ENCODE peak calls at places on chromosome 3, in nine cellular contexts. One of them, this sample, is unnamed. For H3K36me3, the result is how much of the 10 kb centered on the place peaks cover.

GRCh38 chr3:50316657-50317242 is 5.8 kb downstream of the HYAL2 start:
- DNase-seq in IMR-90: peak
- DNase-seq in testis: no peak
- DNase-seq in Peyer's patch: peak
- DNase-seq in tibial nerve: no peak
- DNase-seq in H1: no peak
- DNase-seq in ovary: no peak
- DNase-seq in upper lobe of left lung: peak
- DNase-seq in heart left ventricle: peak
- DNase-seq in this sample: peak

GRCh38 chr3:65060904-65061303 is 373.1 kb upstream of the ADAMTS9 start:
- DNase-seq in tibial nerve: no peak
- DNase-seq in upper lobe of left lung: no peak
- DNase-seq in ovary: no peak
- DNase-seq in IMR-90: no peak
- DNase-seq in testis: no peak
- DNase-seq in heart left ventricle: no peak
- DNase-seq in Peyer's patch: no peak
- DNase-seq in H1: no peak
- DNase-seq in this sample: no peak

GRCh38 chr3:5212625-5213573 is 25.4 kb downstream of the EDEM1 start:
- DNase-seq in IMR-90: no peak
- DNase-seq in Peyer's patch: no peak
- DNase-seq in heart left ventricle: no peak
- DNase-seq in upper lobe of left lung: no peak
- DNase-seq in ovary: no peak
- DNase-seq in H1: no peak
- DNase-seq in testis: peak
- DNase-seq in tibial nerve: no peak
- DNase-seq in this sample: no peak

GRCh38 chr3:1082024-1082633 is 10.7 kb upstream of the CNTN6 start:
- DNase-seq in heart left ventricle: no peak
- DNase-seq in tibial nerve: peak
- DNase-seq in H1: no peak
- DNase-seq in IMR-90: peak
- DNase-seq in ovary: no peak
- DNase-seq in Peyer's patch: peak
- DNase-seq in upper lobe of left lung: peak
- DNase-seq in testis: peak
- DNase-seq in this sample: peak

GRCh38 chr3:112675349-112675748 is 34.4 kb upstream of the CCDC80 start:
- DNase-seq in heart left ventricle: no peak
- DNase-seq in IMR-90: no peak
- DNase-seq in upper lobe of left lung: no peak
- DNase-seq in tibial nerve: no peak
- DNase-seq in ovary: no peak
- DNase-seq in testis: no peak
- DNase-seq in H1: no peak
- DNase-seq in Peyer's patch: no peak
- DNase-seq in this sample: no peak

GRCh38 chr3:69761896-69762789 is 22.9 kb downstream of the MITF start:
- DNase-seq in testis: no peak
- DNase-seq in IMR-90: peak
- DNase-seq in heart left ventricle: no peak
- DNase-seq in Peyer's patch: no peak
- DNase-seq in ovary: no peak
- DNase-seq in upper lobe of left lung: no peak
- DNase-seq in H1: no peak
- DNase-seq in tibial nerve: no peak
- DNase-seq in this sample: no peak

GRCh38 chr3:139642981-139643380 is 34.8 kb downstream of the NMNAT3 start:
- DNase-seq in tibial nerve: no peak
- DNase-seq in testis: no peak
- DNase-seq in H1: no peak
- DNase-seq in IMR-90: no peak
- DNase-seq in Peyer's patch: no peak
- DNase-seq in ovary: no peak
- DNase-seq in upper lobe of left lung: no peak
- DNase-seq in heart left ventricle: no peak
- DNase-seq in this sample: no peak

GRCh38 chr3:64220161-64220560 is 5.1 kb downstream of the PRICKLE2 start:
- DNase-seq in heart left ventricle: no peak
- DNase-seq in testis: no peak
- DNase-seq in upper lobe of left lung: no peak
- DNase-seq in H1: no peak
- DNase-seq in ovary: no peak
- DNase-seq in Peyer's patch: no peak
- DNase-seq in IMR-90: peak
- DNase-seq in tibial nerve: no peak
- DNase-seq in this sample: no peak

GRCh38 chr3:30227571-30228301 is 378.7 kb upstream of the TGFBR2 start:
- DNase-seq in heart left ventricle: no peak
- DNase-seq in upper lobe of left lung: no peak
- DNase-seq in testis: no peak
- DNase-seq in IMR-90: peak
- DNase-seq in H1: no peak
- DNase-seq in tibial nerve: no peak
- DNase-seq in Peyer's patch: no peak
- DNase-seq in ovary: no peak
- DNase-seq in this sample: no peak

GRCh38 chr3:108036984-108037741 is 53.7 kb downstream of the CD47 start:
- DNase-seq in H1: no peak
- DNase-seq in testis: no peak
- DNase-seq in Peyer's patch: no peak
- DNase-seq in tibial nerve: no peak
- DNase-seq in ovary: no peak
- DNase-seq in IMR-90: peak
- DNase-seq in heart left ventricle: no peak
- DNase-seq in upper lobe of left lung: no peak
- DNase-seq in this sample: no peak

GRCh38 chr3:150681037-150681436 is 22.7 kb downstream of the ERICH6 start:
- DNase-seq in IMR-90: no peak
- DNase-seq in Peyer's patch: no peak
- DNase-seq in tibial nerve: no peak
- DNase-seq in heart left ventricle: no peak
- DNase-seq in upper lobe of left lung: no peak
- DNase-seq in ovary: no peak
- DNase-seq in testis: no peak
- DNase-seq in H1: no peak
- DNase-seq in this sample: no peak

GRCh38 chr3:159429702-159430101 is 558.9 kb upstream of the IL12A start:
- DNase-seq in Peyer's patch: no peak
- DNase-seq in upper lobe of left lung: no peak
- DNase-seq in H1: no peak
- DNase-seq in heart left ventricle: no peak
- DNase-seq in tibial nerve: no peak
- DNase-seq in testis: no peak
- DNase-seq in IMR-90: no peak
- DNase-seq in ovary: no peak
- DNase-seq in this sample: no peak

GRCh38 chr3:105584351-105584790 is 217.7 kb downstream of the ALCAM start:
- DNase-seq in H1: no peak
- DNase-seq in upper lobe of left lung: no peak
- DNase-seq in tibial nerve: no peak
- DNase-seq in Peyer's patch: no peak
- DNase-seq in IMR-90: no peak
- DNase-seq in testis: no peak
- DNase-seq in ovary: no peak
- DNase-seq in heart left ventricle: no peak
- DNase-seq in this sample: no peak

GRCh38 chr3:29746163-29746562 is 465.3 kb downstream of the RBMS3 start:
- DNase-seq in IMR-90: no peak
- DNase-seq in heart left ventricle: no peak
- DNase-seq in tibial nerve: no peak
- DNase-seq in testis: no peak
- DNase-seq in H1: no peak
- DNase-seq in Peyer's patch: no peak
- DNase-seq in ovary: no peak
- DNase-seq in upper lobe of left lung: no peak
- DNase-seq in this sample: no peak

GRCh38 chr3:115254492-115255196 is 107.6 kb upstream of the ZBTB20 start:
- DNase-seq in Peyer's patch: no peak
- DNase-seq in upper lobe of left lung: no peak
- DNase-seq in H1: no peak
- DNase-seq in IMR-90: no peak
- DNase-seq in tibial nerve: no peak
- DNase-seq in ovary: no peak
- DNase-seq in testis: peak
- DNase-seq in heart left ventricle: peak
- DNase-seq in this sample: no peak

GRCh38 chr3:65144791-65145355 is 457.1 kb upstream of the ADAMTS9 start:
- DNase-seq in upper lobe of left lung: no peak
- DNase-seq in tibial nerve: no peak
- DNase-seq in ovary: no peak
- DNase-seq in Peyer's patch: no peak
- DNase-seq in H1: no peak
- DNase-seq in heart left ventricle: no peak
- DNase-seq in testis: no peak
- DNase-seq in IMR-90: peak
- DNase-seq in this sample: no peak

GRCh38 chr3:4828279-4829030 is 150.8 kb upstream of the BHLHE40 start:
- DNase-seq in Peyer's patch: no peak
- DNase-seq in testis: peak
- DNase-seq in heart left ventricle: peak
- DNase-seq in tibial nerve: peak
- DNase-seq in upper lobe of left lung: peak
- DNase-seq in ovary: no peak
- DNase-seq in IMR-90: peak
- DNase-seq in H1: no peak
- DNase-seq in this sample: no peak

GRCh38 chr3:20648921-20649381 is 462.9 kb upstream of the SGO1 start:
- DNase-seq in heart left ventricle: no peak
- DNase-seq in ovary: no peak
- DNase-seq in upper lobe of left lung: no peak
- DNase-seq in H1: no peak
- DNase-seq in Peyer's patch: no peak
- DNase-seq in testis: no peak
- DNase-seq in IMR-90: peak
- DNase-seq in tibial nerve: no peak
- DNase-seq in this sample: no peak

GRCh38 chr3:172651936-172652595 is 58.8 kb downstream of the NCEH1 start:
- DNase-seq in tibial nerve: no peak
- DNase-seq in IMR-90: no peak
- DNase-seq in Peyer's patch: no peak
- DNase-seq in testis: no peak
- DNase-seq in heart left ventricle: no peak
- DNase-seq in upper lobe of left lung: no peak
- DNase-seq in ovary: no peak
- DNase-seq in H1: no peak
- DNase-seq in this sample: no peak

DNA sequence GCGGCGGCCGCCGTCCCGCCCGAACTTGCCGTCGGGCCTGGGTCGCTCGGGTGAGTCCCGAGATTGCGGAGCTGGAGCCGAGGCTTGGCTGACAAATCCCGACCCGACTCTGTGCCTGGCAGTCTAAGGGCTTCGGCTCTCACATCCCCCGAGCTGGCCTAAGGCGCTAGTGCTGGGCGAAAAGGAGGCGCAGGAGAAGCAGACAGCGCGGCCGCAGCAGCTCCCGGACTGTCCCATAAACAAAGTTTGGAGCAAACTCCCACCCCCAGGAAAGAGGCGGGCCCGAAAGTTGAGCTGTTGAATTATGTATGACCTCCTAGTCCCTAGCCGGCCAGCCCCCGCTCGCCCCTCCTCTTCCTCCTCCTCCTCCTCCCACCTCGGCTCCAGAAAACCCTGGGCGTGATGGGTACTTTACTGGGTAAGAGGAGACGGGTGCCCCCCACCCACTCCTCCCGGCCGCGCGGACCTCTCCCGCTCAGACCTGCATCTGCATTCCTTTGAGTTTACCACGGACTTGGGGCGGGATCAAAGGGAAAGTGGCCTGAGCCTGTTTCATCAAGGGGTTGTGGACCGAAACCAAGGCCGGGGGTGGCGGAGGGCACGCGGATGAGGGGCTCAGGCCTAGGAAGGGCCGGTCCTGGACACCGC is at the start of gene WWTR1:
- DNase-seq in heart left ventricle: peak
- DNase-seq in upper lobe of left lung: peak
- DNase-seq in H1: peak
- DNase-seq in ovary: peak
- DNase-seq in Peyer's patch: peak
- DNase-seq in IMR-90: peak
- DNase-seq in testis: peak
- DNase-seq in tibial nerve: peak
- DNase-seq in this sample: peak
- TF ChIP-seq POLR2A in heart left ventricle: peak
- TF ChIP-seq POLR2A in upper lobe of left lung: peak
- TF ChIP-seq POLR2A in H1: peak
- TF ChIP-seq POLR2A in ovary: peak
- TF ChIP-seq POLR2A in Peyer's patch: peak
- TF ChIP-seq POLR2A in IMR-90: peak
- TF ChIP-seq POLR2A in testis: peak
- TF ChIP-seq POLR2A in tibial nerve: peak
- TF ChIP-seq POLR2A in this sample: peak

GRCh38 chr3:185640308-185640707 is 54.2 kb downstream of the SENP2 start:
- DNase-seq in Peyer's patch: no peak
- DNase-seq in tibial nerve: no peak
- DNase-seq in IMR-90: no peak
- DNase-seq in ovary: no peak
- DNase-seq in testis: no peak
- DNase-seq in H1: no peak
- DNase-seq in upper lobe of left lung: no peak
- DNase-seq in heart left ventricle: no peak
- DNase-seq in this sample: no peak
- H3K36me3 ChIP-seq in Peyer's patch: under half
- H3K36me3 ChIP-seq in tibial nerve: under half
- H3K36me3 ChIP-seq in IMR-90: under half
- H3K36me3 ChIP-seq in ovary: under half
- H3K36me3 ChIP-seq in testis: under half
- H3K36me3 ChIP-seq in H1: under half
- H3K36me3 ChIP-seq in upper lobe of left lung: under half
- H3K36me3 ChIP-seq in heart left ventricle: under half
- H3K36me3 ChIP-seq in this sample: under half

DNA sequence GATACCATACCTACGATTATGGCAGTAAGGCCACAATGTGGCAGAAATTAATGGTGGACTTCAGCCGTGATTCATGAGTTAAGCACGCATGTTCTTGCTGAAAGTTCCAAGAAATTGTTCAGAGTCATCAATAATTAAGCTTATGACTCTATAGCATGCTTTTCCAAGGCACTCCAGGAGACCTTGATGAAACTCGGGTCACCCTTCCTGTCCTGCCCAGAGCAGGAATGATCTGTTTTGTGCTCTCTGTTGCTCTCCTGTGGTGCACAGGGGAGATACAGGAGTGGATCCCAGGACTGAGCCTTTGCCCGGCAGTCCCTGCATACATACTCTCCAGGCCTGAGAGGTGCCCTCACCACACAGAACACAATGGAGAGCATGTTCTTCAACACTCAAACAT is 141.6 kb upstream of the SLC2A2 start:
- DNase-seq in ovary: no peak
- DNase-seq in IMR-90: peak
- DNase-seq in tibial nerve: no peak
- DNase-seq in heart left ventricle: no peak
- DNase-seq in H1: no peak
- DNase-seq in testis: no peak
- DNase-seq in upper lobe of left lung: no peak
- DNase-seq in Peyer's patch: peak
- DNase-seq in this sample: no peak
- TF ChIP-seq CTCF in ovary: no peak
- TF ChIP-seq CTCF in IMR-90: peak
- TF ChIP-seq CTCF in tibial nerve: no peak
- TF ChIP-seq CTCF in heart left ventricle: peak
- TF ChIP-seq CTCF in H1: peak
- TF ChIP-seq CTCF in testis: no peak
- TF ChIP-seq CTCF in upper lobe of left lung: no peak
- TF ChIP-seq CTCF in Peyer's patch: peak
- TF ChIP-seq CTCF in this sample: peak

GRCh38 chr3:152269423-152270144 is 855 bp downstream of the MBNL1 start:
- DNase-seq in upper lobe of left lung: peak
- DNase-seq in heart left ventricle: peak
- DNase-seq in IMR-90: peak
- DNase-seq in H1: no peak
- DNase-seq in testis: peak
- DNase-seq in tibial nerve: peak
- DNase-seq in Peyer's patch: peak
- DNase-seq in ovary: peak
- DNase-seq in this sample: peak
- TF ChIP-seq POLR2A in upper lobe of left lung: no peak
- TF ChIP-seq POLR2A in heart left ventricle: peak
- TF ChIP-seq POLR2A in IMR-90: peak
- TF ChIP-seq POLR2A in H1: no peak
- TF ChIP-seq POLR2A in testis: no peak
- TF ChIP-seq POLR2A in tibial nerve: no peak
- TF ChIP-seq POLR2A in Peyer's patch: peak
- TF ChIP-seq POLR2A in ovary: no peak
- TF ChIP-seq POLR2A in this sample: peak

This sample was measured in transverse colon.